ENCODE peak calls at places on chromosomes 4 and X, in six cellular contexts. S, O, G, C, M and L are unnamed samples. For H3K79me2, the result is how much of the 10 kb centered on the place peaks cover.

GRCh38 chrX:129360175-129360574 is 163.1 kb downstream of the SMARCA1 start:
- DNase-seq in S (peak), C (peak), M (peak), G (peak), O (peak), L (peak)

GRCh38 chr4:144658908-144659307 is 13.0 kb downstream of the HHIP start:
- DNase-seq in S (no peak), G (no peak), C (no peak), M (no peak), O (no peak), L (no peak)

GRCh38 chrX:119686087-119686639 is 6.8 kb downstream of the SEPTIN6 start:
- DNase-seq in G (no peak), C (no peak), S (peak), O (no peak), M (peak), L (no peak)

GRCh38 chrX:11423949-11424348 is 130.7 kb downstream of the AMELX start:
- DNase-seq in O (no peak), C (no peak), G (no peak), M (no peak), S (no peak), L (no peak)

GRCh38 chrX:130079824-130080406 is 30.4 kb downstream of the ELF4 start:
- DNase-seq in O (peak), C (peak), M (no peak), S (peak), G (peak), L (peak)

GRCh38 chr4:22238742-22239141 is 277.1 kb downstream of the ADGRA3 start:
- DNase-seq in S (peak), C (peak), G (no peak), M (no peak), O (no peak), L (peak)

GRCh38 chr4:125315571-125316390 is 1.0 kb downstream of the FAT4 start:
- DNase-seq in O (no peak), S (peak), C (peak), M (no peak), G (no peak), L (peak)

GRCh38 chr4:98491862-98492554 is 166.4 kb downstream of the TSPAN5 start:
- DNase-seq in M (no peak), S (no peak), C (no peak), O (no peak), G (no peak), L (peak)

GRCh38 chrX:56763556-56764152 is 34.6 kb downstream of the NBDY start:
- DNase-seq in G (no peak), S (peak), M (no peak), O (no peak), C (peak), L (peak)

GRCh38 chr4:42143996-42144395 is 8.5 kb downstream of the BEND4 start:
- DNase-seq in C (no peak), G (no peak), O (no peak), M (no peak), S (no peak), L (no peak)

GRCh38 chrX:2503591-2504500 is 3.1 kb upstream of the DHRSX start:
- DNase-seq in M (no peak), G (no peak), S (no peak), O (no peak), C (no peak), L (no peak)

GRCh38 chr4:39516407-39516966 is 10.8 kb downstream of the UGDH start:
- DNase-seq in O (no peak), S (no peak), C (no peak), M (no peak), G (no peak), L (no peak)
- H3K79me2 ChIP-seq in O (under half), S (half or more), C (half or more), M (under half), G (under half), L (under half)

DNA sequence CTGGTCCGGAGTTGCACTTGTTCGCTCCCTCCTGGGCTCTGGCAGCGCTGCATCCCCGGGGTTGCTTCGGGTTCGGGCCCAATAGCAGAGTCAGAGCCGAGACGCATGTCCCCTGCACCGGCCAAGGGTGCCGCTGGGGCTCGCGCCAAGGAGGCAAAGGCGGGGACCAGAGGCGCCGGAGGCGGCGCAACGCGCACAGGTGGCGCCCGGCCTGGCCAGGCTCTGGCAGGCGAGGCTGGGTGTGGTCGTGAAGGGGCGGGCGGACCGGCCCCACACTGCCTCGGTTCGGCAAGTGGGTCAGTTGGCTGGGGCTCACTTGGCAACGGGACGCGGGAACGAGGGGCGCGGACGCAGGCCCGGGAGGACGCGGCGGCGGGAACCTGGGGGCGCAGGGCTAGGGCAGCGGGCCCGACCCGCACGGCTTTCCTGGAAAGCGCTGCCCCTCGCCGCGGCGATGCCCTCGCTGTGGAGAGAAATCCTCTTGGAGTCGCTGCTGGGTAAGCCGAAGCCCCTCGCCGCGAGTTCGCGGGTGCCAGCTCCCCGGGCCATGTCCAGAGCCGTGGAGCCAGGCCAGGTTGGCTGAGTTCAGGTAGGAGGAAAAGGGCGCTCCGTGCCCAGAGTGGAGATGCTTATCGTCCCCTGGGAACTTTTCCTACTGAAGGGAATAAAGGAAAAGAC is at the start of gene CWH43:
- DNase-seq in G (no peak), M (no peak), S (peak), O (no peak), C (no peak), L (peak)
- H3K4me3 ChIP-seq in G (no peak), M (no peak), S (no peak), O (no peak), C (no peak), L (peak)

GRCh38 chr4:11312389-11312788 is 116.3 kb downstream of the HS3ST1 start:
- DNase-seq in S (no peak), M (no peak), C (no peak), G (no peak), O (no peak), L (no peak)
- TF ChIP-seq REST in S (no peak), M (no peak), C (no peak), G (no peak), O (no peak), L (no peak)

DNA sequence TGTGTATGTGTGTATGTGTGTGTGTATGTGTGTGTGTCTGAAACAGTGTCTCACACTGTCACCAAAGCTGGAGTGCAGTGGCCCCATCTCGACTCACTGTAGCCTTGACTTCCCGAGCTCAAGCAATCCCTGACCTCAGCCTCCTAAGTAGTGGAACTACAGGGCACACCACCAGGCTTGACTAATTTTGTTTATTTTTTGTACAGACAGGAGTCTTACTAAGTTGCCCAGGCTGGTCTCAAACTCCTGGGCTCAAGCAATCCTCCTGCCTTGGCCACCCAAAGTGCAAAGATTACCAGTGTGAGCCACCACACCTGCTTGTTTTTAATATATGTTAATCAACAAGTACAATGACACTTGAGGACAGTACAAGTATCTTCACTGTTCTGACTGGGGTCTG is 92.4 kb downstream of the APBB2 start:
- DNase-seq in G (no peak), O (no peak), S (no peak), M (no peak), C (no peak), L (no peak)
- H3K79me2 ChIP-seq in G (half or more), O (under half), S (half or more), M (under half), C (under half), L (under half)

DNA sequence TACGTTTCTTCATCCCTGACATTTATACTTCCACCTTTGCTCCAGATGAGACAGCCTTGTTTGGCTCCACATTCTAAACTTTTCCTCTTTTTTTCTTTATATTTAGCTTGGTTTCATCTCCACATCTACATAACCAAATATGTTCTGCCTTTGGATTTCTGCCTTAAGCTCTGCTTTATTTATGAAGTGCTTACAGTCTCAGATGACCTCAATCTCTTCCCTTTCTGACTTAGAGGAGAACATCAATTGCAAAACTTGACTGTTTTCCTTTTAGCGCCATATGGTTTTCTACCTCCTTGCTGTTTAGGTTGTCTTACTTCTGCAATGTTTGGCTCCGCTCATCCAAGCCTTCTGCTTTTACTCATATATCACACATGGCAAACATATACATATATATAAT is 7.5 kb downstream of the ASB5 start:
- DNase-seq in C (no peak), M (no peak), G (no peak), S (no peak), O (no peak), L (no peak)
- H3K4me3 ChIP-seq in C (no peak), M (no peak), G (no peak), S (no peak), O (no peak), L (no peak)

GRCh38 chr4:11070813-11071212 is 357.9 kb downstream of the HS3ST1 start:
- DNase-seq in M (no peak), O (no peak), S (no peak), C (no peak), G (no peak), L (no peak)

GRCh38 chr4:11073621-11074051 is 355.1 kb downstream of the HS3ST1 start:
- DNase-seq in O (no peak), G (no peak), M (no peak), S (no peak), C (no peak), L (peak)

GRCh38 chr4:11072426-11072825 is 356.3 kb downstream of the HS3ST1 start:
- DNase-seq in O (no peak), M (peak), S (no peak), G (no peak), C (no peak), L (no peak)

GRCh38 chr4:11072999-11073398 is 355.7 kb downstream of the HS3ST1 start:
- DNase-seq in M (no peak), S (no peak), G (no peak), C (no peak), O (no peak), L (no peak)

GRCh38 chr4:11069581-11069980 is 359.1 kb downstream of the HS3ST1 start:
- DNase-seq in O (no peak), S (no peak), G (no peak), M (no peak), C (no peak), L (no peak)
- TF ChIP-seq REST in O (no peak), S (no peak), G (no peak), M (no peak), C (no peak), L (no peak)

GRCh38 chrX:68835468-68835867 is 6.6 kb downstream of the EFNB1 start:
- DNase-seq in M (no peak), S (no peak), C (no peak), O (no peak), G (no peak), L (no peak)
- H3K79me2 ChIP-seq in M (under half), S (under half), C (under half), O (under half), G (under half), L (under half)

DNA sequence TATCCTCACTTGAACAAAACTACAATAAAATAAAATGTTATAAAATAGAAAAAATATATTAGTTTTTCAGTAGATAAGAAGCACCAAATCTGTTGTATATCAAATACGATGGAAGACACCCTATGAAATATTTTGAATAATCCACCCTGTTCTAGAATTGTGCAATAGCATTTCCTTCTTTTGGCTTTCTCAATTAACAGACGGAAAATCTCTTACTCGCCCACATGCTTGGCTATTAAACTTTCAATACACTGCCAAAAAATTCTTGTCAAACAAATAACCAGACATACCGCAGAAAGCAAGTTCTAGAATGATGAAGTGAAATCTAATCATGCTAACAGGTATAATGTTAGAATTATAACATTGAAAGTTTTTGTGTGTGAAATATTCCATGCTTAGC is 671.6 kb upstream of the SLIT2 start:
- DNase-seq in O (no peak), M (no peak), C (no peak), S (no peak), G (no peak), L (no peak)
- H3K4me3 ChIP-seq in O (no peak), M (no peak), C (no peak), S (no peak), G (no peak), L (no peak)